ENCODE peak calls at places on chromosomes 1 and 21, in five cellular contexts. J, T, A, U and K are unnamed samples.

GRCh38 chr1:25106352-25106751 is 126.0 kb downstream of the SYF2 start:
- DNase-seq in J (no peak), T (no peak), A (no peak), U (no peak), K (no peak)

GRCh38 chr21:34135330-34135729 is 62.0 kb downstream of the MRPS6 start:
- DNase-seq in J (no peak), T (no peak), A (no peak), U (no peak), K (no peak)

GRCh38 chr1:100316622-100317021 is 35.7 kb upstream of the CDC14A start:
- DNase-seq in J (no peak), T (no peak), A (no peak), U (no peak), K (no peak)

GRCh38 chr21:46144464-46145070 is 10.8 kb downstream of the FTCD start:
- DNase-seq in J (no peak), T (no peak), A (no peak), U (no peak), K (no peak)

GRCh38 chr1:225746361-225747179 is 31.1 kb upstream of the SRP9 start:
- DNase-seq in J (peak), T (peak), A (peak), U (no peak), K (peak)

GRCh38 chr1:226649780-226650179 is 89.3 kb downstream of the ITPKB start:
- DNase-seq in J (no peak), T (no peak), A (no peak), U (no peak), K (no peak)

GRCh38 chr1:24369199-24369598 is 44.4 kb downstream of the STPG1 start:
- DNase-seq in J (peak), T (no peak), A (no peak), U (no peak), K (no peak)

GRCh38 chr1:228830954-228831481 is 95.7 kb downstream of the RHOU start:
- DNase-seq in J (no peak), T (peak), A (no peak), U (no peak), K (peak)

GRCh38 chr1:37389327-37389726 is 85.1 kb upstream of the ZC3H12A start:
- DNase-seq in J (no peak), T (no peak), A (no peak), U (no peak), K (no peak)

GRCh38 chr1:50424045-50424939 is 1.0 kb upstream of the DMRTA2 start:
- DNase-seq in J (no peak), T (no peak), A (no peak), U (no peak), K (no peak)

GRCh38 chr1:26019641-26020315 is 1.8 kb upstream of the EXTL1 start:
- DNase-seq in J (no peak), T (no peak), A (no peak), U (no peak), K (no peak)

GRCh38 chr1:63969461-63969893 is 195.7 kb downstream of the ROR1 start:
- DNase-seq in J (no peak), T (no peak), A (no peak), U (no peak), K (no peak)

GRCh38 chr1:70044832-70045231 is 160.5 kb downstream of the LRRC40 start:
- DNase-seq in J (no peak), T (no peak), A (no peak), U (no peak), K (peak)
- H3K4me3 ChIP-seq in J (no peak), T (no peak), A (no peak), U (no peak), K (no peak)

GRCh38 chr1:67791686-67792475 is 41.4 kb downstream of the GNG12 start:
- DNase-seq in J (no peak), T (no peak), A (no peak), U (peak), K (peak)
- H3K27ac ChIP-seq in J (no peak), T (peak), A (peak), U (peak), K (peak)

GRCh38 chr1:220454155-220454777 is 73.7 kb upstream of the MARK1 start:
- DNase-seq in J (no peak), T (no peak), A (no peak), U (no peak), K (no peak)
- TF ChIP-seq CTCF in J (peak), T (peak), A (no peak), U (peak), K (no peak)

DNA sequence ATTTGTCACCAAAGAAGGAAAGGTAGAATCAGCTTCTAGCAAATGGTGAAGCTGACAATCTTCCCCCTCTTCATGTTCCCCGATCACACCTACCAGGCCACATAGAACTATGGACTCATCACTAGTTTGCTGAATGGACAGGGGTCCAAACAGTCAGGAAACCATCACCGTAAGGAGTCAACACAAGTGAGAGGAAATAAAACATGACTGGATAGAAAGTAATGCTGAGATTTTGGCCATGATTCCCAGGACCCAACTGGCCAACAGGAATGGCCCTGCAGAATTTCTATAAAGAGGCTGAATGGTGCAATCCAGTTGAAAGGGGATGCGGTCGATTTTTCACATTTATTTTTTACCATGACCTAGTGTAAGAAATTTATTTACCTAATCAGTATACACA is 10.7 kb downstream of the DDAH1 start:
- DNase-seq in J (no peak), T (no peak), A (no peak), U (no peak), K (no peak)
- H3K4me3 ChIP-seq in J (no peak), T (no peak), A (no peak), U (no peak), K (no peak)

GRCh38 chr1:9655836-9656235 is 4.3 kb downstream of the PIK3CD start:
- DNase-seq in J (no peak), T (no peak), A (no peak), U (no peak), K (no peak)
- H3K27ac ChIP-seq in J (no peak), T (no peak), A (peak), U (no peak), K (no peak)